ENCODE peak calls at places on chromosome 19, in eight cellular contexts. D, V, J, E, B, P, K and A are unnamed samples. For H3K36me3, the result is how much of the 10 kb centered on the place peaks cover.

GRCh38 chr19:50492303-50493052 is 15.8 kb upstream of the GARIN5A start:
- DNase-seq in E (no peak), K (peak), B (no peak), V (peak), P (no peak), J (peak), D (no peak), A (no peak)

GRCh38 chr19:3263866-3264265 is 39.4 kb downstream of the CELF5 start:
- DNase-seq in V (no peak), E (no peak), D (no peak), B (no peak), P (no peak), J (no peak), K (no peak), A (no peak)

GRCh38 chr19:47573076-47574026 is at the start of gene ZNF541:
- DNase-seq in J (peak), V (peak), E (no peak), D (peak), P (peak), K (peak), B (no peak), A (no peak)

GRCh38 chr19:16670291-16670690 is 9.4 kb downstream of the TMEM38A start:
- DNase-seq in V (no peak), E (no peak), D (no peak), P (no peak), B (no peak), K (no peak), J (no peak), A (no peak)

GRCh38 chr19:29873024-29873800 is 61.4 kb downstream of the CCNE1 start:
- DNase-seq in J (peak), K (peak), P (peak), E (peak), D (peak), B (no peak), V (peak), A (no peak)

GRCh38 chr19:33438987-33439781 is 65.7 kb downstream of the CEBPG start:
- DNase-seq in P (no peak), E (no peak), B (no peak), K (no peak), D (no peak), V (peak), J (no peak), A (no peak)

GRCh38 chr19:38252935-38253691 is 3.1 kb downstream of the PPP1R14A start:
- DNase-seq in P (no peak), D (no peak), J (no peak), K (no peak), E (no peak), V (peak), B (no peak), A (no peak)

GRCh38 chr19:37872383-37872782 is 34.0 kb downstream of the WDR87 start:
- DNase-seq in B (no peak), K (no peak), P (no peak), J (no peak), E (no peak), D (no peak), V (no peak), A (no peak)

GRCh38 chr19:2670217-2670616 is 32.3 kb downstream of the GNG7 start:
- DNase-seq in V (no peak), P (no peak), K (no peak), D (no peak), B (no peak), E (no peak), J (no peak), A (no peak)

GRCh38 chr19:18293642-18294466 is 12.4 kb upstream of the JUND start:
- DNase-seq in J (no peak), K (no peak), D (no peak), E (no peak), B (no peak), P (no peak), V (no peak), A (no peak)

GRCh38 chr19:10182847-10183246 is 11.9 kb downstream of the DNMT1 start:
- DNase-seq in D (no peak), P (no peak), K (no peak), E (no peak), V (no peak), B (no peak), J (no peak), A (no peak)

GRCh38 chr19:16777811-16778210 is 51.4 kb upstream of the SIN3B start:
- DNase-seq in K (no peak), D (no peak), V (no peak), B (no peak), J (no peak), E (no peak), P (no peak), A (no peak)

GRCh38 chr19:36838784-36839324 is 667 bp upstream of the ZNF790 start:
- DNase-seq in E (no peak), B (no peak), V (no peak), K (no peak), J (no peak), P (no peak), D (no peak), A (no peak)

GRCh38 chr19:9565900-9566705 is 18.2 kb downstream of the ZNF121 start:
- DNase-seq in B (no peak), V (no peak), P (peak), D (no peak), J (no peak), K (peak), E (no peak), A (no peak)

GRCh38 chr19:29680447-29680846 is 15.2 kb downstream of the PLEKHF1 start:
- DNase-seq in D (no peak), P (no peak), E (peak), K (no peak), J (peak), V (peak), B (no peak), A (no peak)

GRCh38 chr19:16581145-16581970 is 9.1 kb upstream of the SLC35E1 start:
- DNase-seq in B (no peak), V (peak), D (peak), J (no peak), K (no peak), E (no peak), P (no peak), A (no peak)

GRCh38 chr19:1950640-1951039 is 9.7 kb downstream of the CSNK1G2 start:
- DNase-seq in J (no peak), K (no peak), V (no peak), D (no peak), E (no peak), B (no peak), P (no peak), A (no peak)

GRCh38 chr19:14366529-14366928 is 14.7 kb upstream of the ADGRE5 start:
- DNase-seq in D (peak), V (peak), J (peak), B (peak), P (peak), E (peak), K (peak), A (peak)

GRCh38 chr19:40467007-40467565 is 285 bp downstream of the SPTBN4 start:
- DNase-seq in P (no peak), B (no peak), V (peak), K (no peak), J (no peak), E (no peak), D (peak), A (no peak)

GRCh38 chr19:39403331-39404312 is 3.0 kb upstream of the ZFP36 start:
- DNase-seq in P (peak), J (peak), V (peak), B (peak), E (peak), K (peak), D (peak), A (peak)
- H3K36me3 ChIP-seq in P (under half), J (under half), V (under half), B (under half), E (under half), K (under half), D (under half), A (under half)

GRCh38 chr19:35468637-35469036 is 20.6 kb downstream of the FFAR2 start:
- DNase-seq in D (peak), J (peak), E (peak), K (peak), V (no peak), B (peak), P (peak), A (no peak)
- TF ChIP-seq CTCF in D (peak), J (peak), E (peak), K (peak), V (peak), B (peak), P (peak), A (peak)

GRCh38 chr19:49389406-49389805 is 1.4 kb downstream of the KASH5 start:
- DNase-seq in E (peak), V (no peak), K (no peak), J (no peak), B (no peak), P (no peak), D (no peak), A (no peak)
- H3K36me3 ChIP-seq in E (under half), V (under half), K (under half), J (under half), B (under half), P (under half), D (under half), A (under half)

DNA sequence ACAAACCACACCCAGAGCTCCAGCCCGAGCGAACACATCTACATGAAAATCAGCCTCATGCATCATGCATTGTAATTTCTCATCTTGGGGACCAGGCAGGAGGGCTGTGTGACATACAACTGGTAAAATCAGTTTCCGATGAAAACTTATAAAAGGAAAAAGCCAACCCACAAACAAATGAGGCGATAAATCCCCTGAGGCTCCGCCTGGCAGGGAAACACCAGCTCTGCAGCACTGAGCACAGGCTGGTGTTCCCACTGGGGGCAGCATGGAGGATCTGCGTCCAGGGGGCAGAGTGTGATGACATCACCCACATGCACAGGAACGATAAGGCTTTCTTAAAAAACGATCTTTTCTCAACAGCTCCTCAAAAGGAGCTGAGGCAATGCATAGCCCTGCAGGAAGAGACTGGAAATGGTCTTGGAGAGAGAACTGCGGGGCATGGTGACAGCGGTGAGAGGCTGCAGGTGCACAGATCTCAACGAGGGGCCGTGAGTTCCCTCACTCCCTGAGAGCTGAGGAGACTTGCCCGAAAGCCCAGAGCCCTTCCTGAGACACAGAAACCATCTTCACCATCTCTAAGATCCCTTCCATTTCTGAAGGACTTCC is 24.6 kb downstream of the SH3GL1 start:
- DNase-seq in B (no peak), P (peak), D (peak), V (no peak), E (peak), K (peak), J (no peak), A (no peak)
- TF ChIP-seq CTCF in B (peak), P (peak), D (peak), V (peak), E (peak), K (peak), J (no peak), A (peak)

GRCh38 chr19:51699170-51699569 is 6.0 kb downstream of the SPACA6 start:
- DNase-seq in K (no peak), E (no peak), B (no peak), P (no peak), J (no peak), D (no peak), V (no peak), A (no peak)
- H3K36me3 ChIP-seq in K (half or more), E (under half), B (under half), P (under half), J (under half), D (under half), V (under half), A (under half)

GRCh38 chr19:39406656-39407393 is at the start of gene ZFP36:
- DNase-seq in V (peak), D (peak), P (peak), J (peak), E (peak), K (peak), B (peak), A (no peak)
- TF ChIP-seq CTCF in V (no peak), D (no peak), P (no peak), J (no peak), E (no peak), K (peak), B (no peak), A (peak)

GRCh38 chr19:6000228-6000847 is 22.4 kb upstream of the RANBP3 start:
- DNase-seq in V (no peak), P (no peak), K (no peak), E (no peak), B (no peak), D (no peak), J (no peak), A (no peak)
- H3K36me3 ChIP-seq in V (under half), P (under half), K (under half), E (under half), B (under half), D (under half), J (under half), A (under half)